ENCODE peak calls at places on chromosomes 6 and 20, in four cellular contexts. B, Z, Y and E are unnamed samples.

GRCh38 chr20:24990810-24991252 is 1.7 kb downstream of the APMAP start:
- DNase-seq in Y (no peak), Z (no peak), B (no peak), E (no peak)

GRCh38 chr20:16764560-16764959 is 16.4 kb downstream of the OTOR start:
- DNase-seq in Z (no peak), Y (no peak), B (no peak), E (no peak)

GRCh38 chr20:50534567-50534966 is 24.4 kb downstream of the PTPN1 start:
- DNase-seq in Z (no peak), B (no peak), Y (no peak), E (no peak)

GRCh38 chr6:142913511-142914047 is 31.4 kb downstream of the HIVEP2 start:
- DNase-seq in Z (peak), Y (no peak), B (no peak), E (no peak)

GRCh38 chr6:33483678-33484077 is 29.3 kb downstream of the ZBTB9 start:
- DNase-seq in B (no peak), Z (no peak), Y (no peak), E (no peak)

GRCh38 chr20:51043811-51044210 is 20.9 kb upstream of the KCNG1 start:
- DNase-seq in Y (no peak), Z (no peak), B (no peak), E (no peak)

GRCh38 chr6:133835901-133836300 is 53.0 kb upstream of the TCF21 start:
- DNase-seq in B (no peak), Y (no peak), Z (no peak), E (no peak)

GRCh38 chr6:26520088-26520839 is 17.9 kb upstream of the HMGN4 start:
- DNase-seq in Y (no peak), B (no peak), Z (no peak), E (no peak)

GRCh38 chr20:37282558-37282957 is 6.9 kb upstream of the MANBAL start:
- DNase-seq in Z (no peak), Y (no peak), B (no peak), E (no peak)

GRCh38 chr6:90369024-90369519 is 72.4 kb upstream of the BACH2 start:
- DNase-seq in Z (peak), Y (peak), B (no peak), E (peak)

GRCh38 chr6:6715465-6715864 is 126.9 kb downstream of the LY86 start:
- DNase-seq in Y (no peak), Z (no peak), B (no peak), E (no peak)

DNA sequence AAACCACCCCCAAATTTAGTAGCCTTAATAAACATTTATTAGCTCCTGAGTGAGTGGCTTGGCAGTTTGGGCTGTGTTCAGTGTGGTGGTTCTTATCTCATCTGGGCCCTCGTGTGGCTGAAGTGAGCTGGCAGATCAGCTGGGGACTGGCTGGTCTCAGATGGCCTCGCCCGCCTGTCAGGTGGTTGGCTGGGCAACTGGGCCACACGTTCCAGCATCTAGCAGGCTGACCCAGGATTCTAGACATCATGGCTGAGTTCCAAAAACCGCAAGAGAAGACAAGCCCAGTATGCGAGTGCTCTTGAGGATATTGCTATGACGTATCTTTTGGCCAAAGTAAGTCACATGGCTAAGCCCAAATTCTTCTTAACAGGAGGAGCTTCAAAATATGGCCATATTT is 28.9 kb downstream of the EIF2S2 start:
- DNase-seq in B (no peak), Z (no peak), Y (peak), E (no peak)
- TF ChIP-seq NRF1 in B (no peak), Z (no peak), Y (no peak), E (no peak)

DNA sequence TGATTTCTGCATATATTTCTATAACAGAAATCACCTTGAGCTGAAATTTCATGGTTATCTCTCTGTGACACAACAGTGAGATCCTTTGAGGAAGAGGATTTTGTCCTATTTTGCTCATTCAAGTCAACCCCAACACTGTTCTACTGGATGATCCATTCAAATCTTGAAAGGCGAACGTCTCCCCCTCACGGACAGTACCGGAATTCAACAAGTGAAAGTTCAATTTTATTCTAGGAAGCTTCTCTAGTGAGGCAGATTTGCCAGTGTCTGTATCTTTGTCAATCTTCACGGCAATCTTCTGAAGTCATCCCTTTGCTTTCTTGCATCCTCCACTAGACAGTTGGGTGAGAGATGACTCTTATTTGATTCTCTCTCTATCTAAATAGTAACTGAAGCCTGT is 91.7 kb upstream of the PDE7B start:
- DNase-seq in Y (no peak), Z (no peak), B (no peak), E (no peak)
- TF ChIP-seq NRF1 in Y (no peak), Z (no peak), B (no peak), E (no peak)

GRCh38 chr6:41071923-41072835 is at the start of gene OARD1:
- DNase-seq in B (peak), Z (peak), Y (peak), E (peak)

GRCh38 chr6:41073203-41073967 is 611 bp downstream of the NFYA start:
- DNase-seq in Z (peak), Y (peak), B (peak), E (peak)

GRCh38 chr6:41074692-41075436 is 2.1 kb downstream of the NFYA start:
- DNase-seq in Z (no peak), B (no peak), Y (no peak), E (no peak)

GRCh38 chr6:41072836-41073202 is at the start of gene NFYA:
- DNase-seq in Z (no peak), Y (peak), B (peak), E (peak)

DNA sequence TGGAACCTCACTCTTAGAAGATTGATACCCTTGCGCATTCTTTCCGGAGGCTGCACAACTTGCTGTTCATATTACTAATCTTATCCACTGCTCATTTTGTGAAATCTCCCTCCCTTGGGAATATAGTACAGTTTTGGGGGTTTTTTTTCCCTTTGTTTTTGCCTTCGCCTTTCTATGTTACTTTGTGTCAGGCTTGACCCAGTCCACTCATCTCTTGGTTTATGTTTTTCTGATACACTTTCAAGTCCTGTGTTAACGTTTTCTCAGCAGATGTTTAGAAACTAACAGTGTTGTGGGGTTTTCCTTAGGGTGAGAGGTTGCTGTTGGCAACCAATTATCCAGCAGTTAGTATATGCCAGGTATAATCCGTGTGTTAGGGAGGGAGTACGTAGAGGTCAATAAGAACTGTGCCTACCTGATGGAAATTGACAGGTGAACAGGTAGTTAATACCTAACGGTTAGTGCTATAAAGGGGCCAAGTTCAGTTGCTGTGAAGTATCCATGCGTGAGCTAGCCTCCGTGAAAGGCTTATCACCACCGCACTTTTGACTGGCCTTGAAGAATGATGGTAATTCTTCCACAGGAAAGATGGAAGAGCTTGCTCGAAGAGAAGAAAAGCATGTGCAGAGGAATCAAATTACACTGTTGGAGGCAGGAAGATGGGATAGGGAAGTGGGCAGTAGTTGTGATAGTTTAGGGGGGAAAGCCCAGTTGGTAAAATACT is 1.4 kb downstream of the NFYA start:
- DNase-seq in B (no peak), Z (no peak), Y (no peak), E (no peak)
- TF ChIP-seq NRF1 in B (no peak), Z (no peak), Y (no peak), E (no peak)

DNA sequence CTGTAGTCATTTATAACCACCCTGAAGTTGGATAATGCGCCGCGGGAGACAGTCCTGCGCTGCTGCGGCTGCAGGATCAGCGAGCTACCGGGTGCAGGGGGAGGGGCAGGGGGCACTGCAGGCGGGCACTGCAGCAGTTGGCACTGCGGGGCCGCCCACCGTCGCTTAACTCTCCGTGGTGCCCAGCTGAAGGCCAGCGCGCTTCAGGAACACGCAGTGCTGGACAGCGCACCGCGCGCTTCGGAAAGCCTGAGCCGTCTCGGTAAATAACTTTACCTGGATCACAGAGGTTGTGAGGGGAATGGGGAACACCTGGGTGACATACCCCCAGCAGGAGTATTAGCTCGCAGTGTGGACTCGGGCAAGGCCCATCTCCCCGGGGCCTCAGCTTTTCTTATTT is 12.4 kb upstream of the LRFN2 start:
- DNase-seq in Z (no peak), Y (no peak), B (no peak), E (no peak)
- TF ChIP-seq NRF1 in Z (no peak), Y (no peak), B (no peak), E (no peak)

GRCh38 chr6:138593100-138593877 is 94.0 kb upstream of the NHSL1 start:
- DNase-seq in Z (peak), B (no peak), Y (no peak), E (no peak)

GRCh38 chr6:138586638-138587037 is 87.3 kb upstream of the NHSL1 start:
- DNase-seq in Y (no peak), Z (no peak), B (no peak), E (no peak)

GRCh38 chr6:138592698-138593097 is 93.4 kb upstream of the NHSL1 start:
- DNase-seq in Y (no peak), B (no peak), Z (peak), E (no peak)

GRCh38 chr6:138590796-138591709 is 91.8 kb upstream of the NHSL1 start:
- DNase-seq in Z (peak), B (peak), Y (peak), E (no peak)

GRCh38 chr6:138588805-138589434 is 89.6 kb upstream of the NHSL1 start:
- DNase-seq in B (peak), Z (peak), Y (peak), E (no peak)
- TF ChIP-seq NRF1 in B (no peak), Z (no peak), Y (no peak), E (no peak)

GRCh38 chr20:62351469-62352401 is 15.4 kb downstream of the LAMA5 start:
- DNase-seq in Y (no peak), B (no peak), Z (no peak), E (no peak)

GRCh38 chr20:62350629-62351422 is 16.3 kb downstream of the LAMA5 start:
- DNase-seq in Y (no peak), Z (no peak), B (no peak), E (no peak)

GRCh38 chr20:62354031-62354808 is 12.9 kb downstream of the LAMA5 start:
- DNase-seq in Y (no peak), B (peak), Z (no peak), E (no peak)

GRCh38 chr20:62353289-62354030 is 13.7 kb downstream of the LAMA5 start:
- DNase-seq in Y (no peak), Z (no peak), B (no peak), E (no peak)

DNA sequence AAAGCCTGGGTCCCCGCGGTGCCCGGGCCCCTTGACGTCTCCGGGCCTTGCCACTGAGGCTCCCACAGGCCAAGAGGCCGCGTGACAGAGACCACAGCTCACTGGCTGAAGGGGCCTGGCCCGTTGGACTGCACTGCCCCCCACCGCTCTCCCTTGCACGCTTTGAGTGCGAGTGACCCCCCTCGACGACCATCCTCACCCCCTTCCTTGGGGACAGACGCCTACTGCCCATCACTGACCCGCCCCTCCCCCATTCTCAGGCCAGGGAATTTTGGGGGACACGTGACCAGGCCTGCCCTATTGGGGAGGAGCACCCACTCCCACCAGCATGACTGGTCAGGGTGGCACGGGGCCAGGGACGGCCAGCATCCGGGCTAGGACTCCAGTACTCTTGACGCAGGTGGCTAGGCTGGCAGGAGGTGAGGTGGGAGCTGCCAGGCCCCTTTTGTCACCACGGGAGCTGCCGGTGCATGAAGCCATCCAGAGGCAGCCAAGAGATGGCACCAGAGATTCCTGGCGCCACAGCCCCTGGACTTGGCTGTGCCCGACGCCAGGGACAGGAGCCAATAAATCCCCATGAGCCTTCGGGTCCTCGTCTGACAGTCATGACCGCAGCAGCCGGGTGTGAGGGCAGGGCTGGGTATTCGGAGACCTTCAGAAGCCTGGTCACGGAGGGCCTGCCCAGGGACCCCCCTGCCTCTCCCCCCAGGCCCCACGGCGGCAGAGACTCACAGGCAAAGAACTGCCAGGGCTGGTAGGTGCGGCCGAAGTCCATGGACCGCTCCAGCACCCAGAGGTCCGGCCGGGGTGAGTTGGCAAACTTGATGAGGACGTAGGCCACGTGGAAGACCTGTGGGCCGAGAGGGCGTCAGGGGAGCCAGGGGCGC is 14.5 kb downstream of the LAMA5 start:
- DNase-seq in Y (no peak), Z (no peak), B (peak), E (no peak)
- TF ChIP-seq NRF1 in Y (no peak), Z (no peak), B (no peak), E (no peak)

GRCh38 chr20:13525225-13525940 is 113.3 kb downstream of the TASP1 start:
- DNase-seq in Z (no peak), B (no peak), Y (no peak), E (no peak)
- TF ChIP-seq NRF1 in Z (no peak), B (no peak), Y (no peak), E (no peak)

GRCh38 chr6:98525860-98526259 is 308.5 kb upstream of the POU3F2 start:
- DNase-seq in Z (no peak), B (no peak), Y (no peak), E (no peak)
- TF ChIP-seq NRF1 in Z (no peak), B (no peak), Y (no peak), E (no peak)

GRCh38 chr20:4300401-4300800 is 285.0 kb upstream of the RNF24 start:
- DNase-seq in Z (no peak), Y (no peak), B (no peak), E (no peak)
- TF ChIP-seq NRF1 in Z (no peak), Y (no peak), B (no peak), E (no peak)

DNA sequence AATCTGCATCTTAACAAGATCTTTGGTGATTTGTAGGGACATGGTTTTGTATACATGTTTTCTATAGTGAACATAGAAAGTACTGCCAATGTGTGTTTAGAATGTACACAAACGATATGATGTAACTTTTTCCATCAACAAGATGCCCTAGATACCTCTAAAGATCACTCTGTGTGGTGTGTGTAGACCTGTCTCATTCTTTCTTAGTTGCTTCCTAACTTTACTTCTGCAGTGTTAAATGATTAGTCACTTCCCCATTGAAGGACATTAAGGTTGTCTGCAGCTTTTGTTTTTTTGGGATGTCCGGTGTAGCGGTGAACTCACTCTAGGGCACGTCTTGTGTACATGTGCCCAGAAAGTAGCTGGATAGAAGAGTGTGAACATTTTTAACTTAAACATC is 35.9 kb downstream of the CDYL start:
- DNase-seq in Y (no peak), B (no peak), Z (no peak), E (no peak)
- TF ChIP-seq NRF1 in Y (no peak), B (no peak), Z (no peak), E (no peak)